ENCODE peak calls at places on chromosomes 16 and 17, in seven cellular contexts. T is HepG2, N is ovary, K is suprapubic skin, Y is uterus, P is stomach, I is GM23338. W is an unnamed sample.

GRCh38 chr17:27997044-27997401 is 45.5 kb upstream of the NLK start:
- DNase-seq in T (no peak), N (no peak), K (no peak), Y (no peak), P (no peak), I (no peak), W (no peak)

GRCh38 chr16:54812229-54812628 is 118.4 kb upstream of the IRX5 start:
- DNase-seq in T (peak; percentile 19), N (no peak), K (no peak), Y (no peak), P (no peak), I (no peak), W (no peak)

GRCh38 chr16:68190745-68191510 is 45.0 kb downstream of the ESRP2 start:
- DNase-seq in T (peak; percentile 32), N (no peak), K (no peak), Y (no peak), P (no peak), I (no peak), W (peak; percentile 36)

GRCh38 chr17:70787721-70788120 is 618.4 kb downstream of the KCNJ2 start:
- DNase-seq in T (no peak), N (no peak), K (no peak), Y (no peak), P (no peak), I (no peak), W (no peak)

GRCh38 chr17:48003686-48004120 is 32.8 kb downstream of the CDK5RAP3 start:
- DNase-seq in T (no peak), N (no peak), K (no peak), Y (no peak), P (no peak), I (peak; percentile 59), W (no peak)

GRCh38 chr16:8936421-8936820 is 27.3 kb downstream of the USP7 start:
- DNase-seq in T (peak; percentile 70), N (no peak), K (no peak), Y (no peak), P (peak; percentile 59), I (peak; percentile 87), W (peak; percentile 46)

GRCh38 chr17:9926150-9926804 is 21.2 kb upstream of the RCVRN start:
- DNase-seq in T (no peak), N (no peak), K (no peak), Y (no peak), P (no peak), I (no peak), W (no peak)

GRCh38 chr16:12582696-12583095 is 221.0 kb downstream of the CPPED1 start:
- DNase-seq in T (no peak), N (no peak), K (peak; percentile 64), Y (no peak), P (no peak), I (no peak), W (no peak)

GRCh38 chr16:50335198-50335958 is 33.4 kb downstream of the BRD7 start:
- DNase-seq in T (no peak), N (no peak), K (no peak), Y (no peak), P (no peak), I (no peak), W (no peak)

GRCh38 chr16:48540222-48540900 is 69.6 kb downstream of the N4BP1 start:
- DNase-seq in T (no peak), N (no peak), K (no peak), Y (no peak), P (no peak), I (no peak), W (no peak)

GRCh38 chr17:17749921-17750320 is 68.7 kb downstream of the RAI1 start:
- DNase-seq in T (peak; percentile 36), N (no peak), K (no peak), Y (peak; percentile 59), P (peak; percentile 48), I (peak; percentile 96), W (peak; percentile 82)

GRCh38 chr17:49996495-49997255 is 1.7 kb upstream of the DLX3 start:
- DNase-seq in T (no peak), N (peak; percentile 64), K (peak; percentile 79), Y (no peak), P (peak; percentile 59), I (peak; percentile 64), W (no peak)

GRCh38 chr17:16287563-16288027 is 65.7 kb downstream of the CENPV start:
- DNase-seq in T (peak; percentile 48), N (no peak), K (no peak), Y (peak; percentile 23), P (peak; percentile 37), I (no peak), W (no peak)

GRCh38 chr16:31713071-31713944 is 160.3 kb upstream of the ZNF267 start:
- DNase-seq in T (peak; percentile 97), N (peak; percentile 90), K (peak; percentile 98), Y (peak; percentile 93), P (peak; percentile 95), I (peak; percentile 98), W (peak; percentile 92)

GRCh38 chr16:31712064-31712540 is 161.5 kb upstream of the ZNF267 start:
- DNase-seq in T (no peak), N (peak; percentile 42), K (no peak), Y (no peak), P (no peak), I (no peak), W (no peak)

GRCh38 chr16:31714899-31715504 is 158.6 kb upstream of the ZNF267 start:
- DNase-seq in T (no peak), N (no peak), K (no peak), Y (no peak), P (no peak), I (no peak), W (no peak)

GRCh38 chr16:31715915-31716314 is 157.7 kb upstream of the ZNF267 start:
- DNase-seq in T (no peak), N (no peak), K (no peak), Y (no peak), P (no peak), I (no peak), W (no peak)

DNA sequence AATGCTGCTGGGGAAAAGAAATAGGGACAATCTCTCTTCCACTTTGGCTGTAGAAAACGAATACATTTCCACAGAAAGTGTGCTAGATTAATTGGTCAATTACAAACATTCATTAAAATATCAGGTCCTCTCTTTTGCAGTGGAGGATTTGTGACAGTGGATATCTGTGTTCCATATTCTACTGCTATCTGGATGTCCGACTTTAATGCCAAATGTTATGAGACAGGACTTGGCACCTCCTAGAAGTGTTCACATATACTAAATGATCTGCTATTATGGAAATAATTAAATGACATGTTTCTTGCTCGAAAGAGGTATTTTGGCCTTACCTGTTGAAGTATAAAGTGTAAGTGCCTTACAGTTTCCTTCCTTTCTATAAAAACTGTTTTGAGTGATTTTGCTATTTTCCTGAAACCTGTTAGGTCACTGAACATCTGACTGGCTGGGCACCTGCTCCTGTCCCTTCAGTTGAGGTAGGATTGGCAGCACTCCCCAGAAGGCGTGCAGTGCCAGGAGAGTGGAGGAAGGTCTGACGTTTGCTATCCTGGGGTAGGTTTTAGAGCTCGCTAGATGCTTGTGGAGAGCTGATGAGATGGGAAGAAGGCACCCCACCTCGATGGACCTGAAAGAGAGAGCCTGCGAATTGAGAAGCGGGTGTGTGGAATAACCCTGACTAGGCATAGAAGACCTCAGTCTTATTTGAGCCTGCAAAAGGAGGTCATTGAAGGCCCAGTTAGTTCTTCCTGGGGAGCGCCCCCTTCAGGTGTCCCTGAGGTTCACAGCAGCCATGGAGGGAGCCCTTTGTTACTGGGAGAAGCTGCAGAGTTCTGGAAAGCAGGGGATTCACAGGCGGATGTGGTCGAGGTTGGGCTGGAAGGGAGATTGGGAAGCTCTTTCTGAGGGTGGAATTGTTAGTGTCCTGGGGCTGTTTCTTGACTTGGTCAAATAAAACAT is 159.4 kb upstream of the ZNF267 start:
- DNase-seq in T (no peak), N (no peak), K (no peak), Y (no peak), P (no peak), I (peak; percentile 63), W (no peak)
- TF ChIP-seq CTCF in T (peak; percentile 71), N (no peak), K (no peak), Y (no peak), P (no peak), I (peak; percentile 57), W (peak; percentile 14)

GRCh38 chr17:59752922-59753321 is 45.5 kb downstream of the VMP1 start:
- DNase-seq in T (no peak), N (no peak), K (no peak), Y (no peak), P (no peak), I (no peak), W (no peak)

GRCh38 chr17:59754547-59754946 is 47.1 kb downstream of the VMP1 start:
- DNase-seq in T (peak; percentile 95), N (no peak), K (no peak), Y (no peak), P (no peak), I (no peak), W (no peak)

GRCh38 chr17:59752446-59752845 is 45.0 kb downstream of the VMP1 start:
- DNase-seq in T (no peak), N (no peak), K (no peak), Y (no peak), P (no peak), I (no peak), W (no peak)

GRCh38 chr17:59753522-59754467 is 46.3 kb downstream of the VMP1 start:
- DNase-seq in T (peak; percentile 88), N (no peak), K (no peak), Y (peak; percentile 45), P (no peak), I (peak; percentile 91), W (no peak)

DNA sequence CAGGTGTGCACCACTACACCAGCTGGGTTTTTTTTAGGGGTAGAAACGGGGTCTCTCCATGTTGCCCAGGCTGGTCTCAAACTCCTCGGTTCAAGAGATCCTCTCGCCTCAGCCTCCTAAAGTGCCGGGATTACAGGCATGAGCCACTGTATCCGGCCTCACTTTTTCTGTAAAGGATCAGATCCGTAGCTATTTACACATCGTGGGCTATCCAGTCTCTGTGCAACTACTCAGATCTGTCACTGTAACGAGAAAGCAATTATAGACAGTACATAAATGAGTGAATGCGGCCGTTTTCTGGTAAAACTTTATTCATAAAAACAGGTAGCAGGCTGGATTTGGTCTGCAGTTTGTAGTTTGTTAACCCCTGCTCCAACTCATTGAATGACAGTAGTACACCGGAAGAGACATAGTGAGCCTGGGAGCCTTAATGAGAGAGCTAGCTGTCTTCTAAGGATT is 44.5 kb downstream of the VMP1 start:
- DNase-seq in T (no peak), N (no peak), K (no peak), Y (no peak), P (no peak), I (no peak), W (no peak)
- H3K4me3 ChIP-seq in T (no peak overlapping the region), N (no peak overlapping the region), K (no peak overlapping the region), Y (no peak overlapping the region), P (no peak overlapping the region), I (no peak overlapping the region), W (no peak overlapping the region)

DNA sequence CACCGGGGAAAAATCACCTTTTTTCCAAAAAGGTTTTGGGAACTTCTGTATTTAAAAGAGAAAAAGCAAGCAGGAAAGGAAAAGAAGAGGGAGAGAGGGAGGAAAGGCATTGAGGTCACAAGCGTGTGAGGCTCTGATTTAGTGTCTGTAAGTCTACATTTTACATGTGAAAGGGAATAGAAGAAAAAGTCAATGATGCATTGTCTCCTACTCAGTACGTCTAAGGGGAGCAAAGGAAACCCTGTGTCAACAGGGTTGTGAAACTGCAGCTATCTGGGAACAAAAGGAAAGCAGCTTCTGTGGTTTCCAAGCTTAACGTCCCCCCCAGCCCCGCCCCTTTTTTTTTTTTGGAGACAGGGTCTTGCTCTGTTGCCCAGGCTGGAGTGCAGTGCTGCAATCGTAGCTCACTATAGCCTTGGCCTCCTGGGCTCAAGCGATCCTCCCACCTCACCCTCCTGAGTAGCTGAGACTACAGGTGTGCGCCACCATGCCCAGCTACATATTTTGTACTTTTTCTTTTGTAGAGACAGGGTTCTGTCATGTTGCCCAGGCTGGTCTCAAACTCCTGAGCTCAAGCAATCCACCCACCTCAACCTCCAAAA is 1.8 kb upstream of the CDC42EP4 start:
- DNase-seq in T (no peak), N (no peak), K (no peak), Y (no peak), P (no peak), I (peak; percentile 59), W (no peak)
- H3K27ac ChIP-seq in T (no peak overlapping the region), N (no peak overlapping the region), K (no peak overlapping the region), Y (no peak overlapping the region), P (no peak overlapping the region), I (no peak overlapping the region), W (no peak overlapping the region)

GRCh38 chr17:44733753-44734152 is 25.0 kb upstream of the ADAM11 start:
- DNase-seq in T (peak; percentile 41), N (no peak), K (no peak), Y (no peak), P (no peak), I (peak; percentile 78), W (peak; percentile 46)
- TF ChIP-seq CTCF in T (peak; percentile 76), N (no peak), K (no peak), Y (no peak), P (no peak), I (peak; percentile 84), W (no peak)

W was measured in dorsolateral prefrontal cortex.